ENCODE peak calls at places on chromosomes 4 and X, in six cellular contexts. M is endothelial cell of umbilical vein, N is neural progenitor cell, B is GM12878, X is mammary epithelial cell, Z is PC-3. R is an unnamed sample. For H3K79me2, the result is how much of the 10 kb centered on the place peaks cover.

GRCh38 chrX:39645059-39645895 is 452.5 kb downstream of the BCOR start:
- DNase-seq in B (no peak), X (peak), M (peak), N (peak), Z (peak), R (peak)

GRCh38 chr4:92104506-92104905 is 199.3 kb upstream of the GRID2 start:
- DNase-seq in B (no peak), Z (no peak), N (no peak), M (no peak), X (no peak), R (no peak)

GRCh38 chr4:48692897-48693296 is 87.2 kb downstream of the FRYL start:
- DNase-seq in N (no peak), B (no peak), Z (no peak), X (no peak), M (no peak), R (no peak)

GRCh38 chr4:140996757-140997156 is 136.5 kb downstream of the RNF150 start:
- DNase-seq in M (no peak), X (no peak), Z (no peak), N (no peak), B (no peak), R (no peak)

GRCh38 chr4:5970381-5971076 is 47.7 kb downstream of the C4orf50 start:
- DNase-seq in B (no peak), N (no peak), Z (no peak), M (no peak), X (no peak), R (no peak)

GRCh38 chr4:150080335-150080734 is 2.1 kb downstream of the DCLK2 start:
- DNase-seq in N (no peak), X (no peak), Z (no peak), M (no peak), B (no peak), R (no peak)

GRCh38 chr4:39699676-39700409 is 1.9 kb downstream of the UBE2K start:
- DNase-seq in X (peak), N (no peak), M (peak), B (no peak), Z (peak), R (no peak)

GRCh38 chr4:127540497-127541026 is 92.2 kb upstream of the INTU start:
- DNase-seq in M (no peak), N (no peak), Z (no peak), B (no peak), X (no peak), R (no peak)

GRCh38 chr4:110484767-110485166 is 8.8 kb downstream of the ENPEP start:
- DNase-seq in M (peak), X (peak), B (no peak), N (no peak), Z (peak), R (peak)

GRCh38 chr4:53931423-53932060 is 132.9 kb downstream of the CHIC2 start:
- DNase-seq in N (no peak), Z (no peak), B (no peak), X (no peak), M (no peak), R (no peak)

GRCh38 chr4:106325800-106326199 is 9.4 kb downstream of the AIMP1 start:
- DNase-seq in X (peak), N (no peak), M (no peak), B (no peak), Z (no peak), R (no peak)

GRCh38 chr4:130573742-130574141 is 1477.8 kb downstream of the C4orf33 start:
- DNase-seq in N (no peak), M (no peak), Z (no peak), X (no peak), B (no peak), R (no peak)

GRCh38 chr4:89797117-89797516 is 39.8 kb downstream of the SNCA start:
- DNase-seq in B (no peak), X (peak), N (no peak), Z (peak), M (peak), R (no peak)

GRCh38 chr4:118817178-118817930 is 18.6 kb downstream of the SEC24D start:
- DNase-seq in X (no peak), M (no peak), N (no peak), B (no peak), Z (no peak), R (no peak)

GRCh38 chrX:43707812-43708548 is 51.9 kb downstream of the MAOA start:
- DNase-seq in X (no peak), Z (peak), N (no peak), B (no peak), M (peak), R (peak)

GRCh38 chr4:7282094-7282370 is 89.7 kb downstream of the SORCS2 start:
- DNase-seq in M (no peak), X (peak), Z (no peak), N (no peak), B (no peak), R (no peak)

GRCh38 chr4:144350706-144351105 is 210.2 kb upstream of the GYPA start:
- DNase-seq in B (no peak), M (peak), X (peak), Z (peak), N (no peak), R (no peak)

GRCh38 chr4:153974452-153974851 is 185.6 kb upstream of the SFRP2 start:
- DNase-seq in Z (no peak), X (no peak), B (no peak), M (no peak), N (no peak), R (no peak)
- H3K79me2 ChIP-seq in Z (under half), X (under half), B (under half), M (under half), N (under half), R (under half)

GRCh38 chr4:71486550-71487323 is 147.9 kb downstream of the SLC4A4 start:
- DNase-seq in X (no peak), M (no peak), B (no peak), N (no peak), Z (no peak), R (no peak)

GRCh38 chr4:71487324-71487677 is 148.5 kb downstream of the SLC4A4 start:
- DNase-seq in N (peak), M (no peak), Z (no peak), X (no peak), B (no peak), R (peak)
- H3K27ac ChIP-seq in N (no peak), M (no peak), Z (no peak), X (no peak), B (no peak), R (no peak)

GRCh38 chr4:168831585-168831918 is 178.5 kb downstream of the CBR4 start:
- DNase-seq in X (no peak), B (no peak), N (no peak), M (no peak), Z (no peak), R (no peak)
- TF ChIP-seq EZH2 in X (no peak), B (no peak), N (no peak), M (no peak), Z (no peak), R (no peak)

GRCh38 chr4:183175631-183176232 is 76.7 kb downstream of the WWC2 start:
- DNase-seq in N (no peak), X (no peak), Z (peak), B (no peak), M (peak), R (no peak)

GRCh38 chr4:183172881-183173280 is 73.8 kb downstream of the WWC2 start:
- DNase-seq in N (no peak), X (no peak), B (no peak), Z (no peak), M (no peak), R (no peak)

GRCh38 chr4:183171484-183172267 is 72.6 kb downstream of the WWC2 start:
- DNase-seq in Z (peak), N (no peak), X (no peak), B (no peak), M (peak), R (no peak)

GRCh38 chr4:183170894-183171293 is 71.8 kb downstream of the WWC2 start:
- DNase-seq in X (no peak), B (no peak), Z (no peak), M (no peak), N (no peak), R (no peak)

GRCh38 chr4:183173580-183174526 is 74.8 kb downstream of the WWC2 start:
- DNase-seq in M (peak), X (no peak), B (no peak), Z (no peak), N (peak), R (no peak)
- H3K79me2 ChIP-seq in M (half or more), X (half or more), B (under half), Z (half or more), N (half or more), R (half or more)

GRCh38 chrX:13900351-13900750 is 83.5 kb upstream of the GPM6B start:
- DNase-seq in N (no peak), M (no peak), B (no peak), Z (no peak), X (no peak), R (no peak)

GRCh38 chrX:13898084-13898483 is 81.2 kb upstream of the GPM6B start:
- DNase-seq in X (peak), M (no peak), B (peak), N (peak), Z (peak), R (no peak)

GRCh38 chrX:13897571-13897970 is 80.7 kb upstream of the GPM6B start:
- DNase-seq in B (no peak), M (no peak), X (no peak), N (no peak), Z (no peak), R (no peak)

GRCh38 chrX:13899607-13900006 is 82.7 kb upstream of the GPM6B start:
- DNase-seq in B (no peak), X (peak), N (no peak), M (peak), Z (peak), R (peak)

GRCh38 chrX:13898603-13899002 is 81.7 kb upstream of the GPM6B start:
- DNase-seq in X (peak), M (no peak), B (no peak), N (no peak), Z (peak), R (no peak)
- H3K27ac ChIP-seq in X (peak), M (no peak), B (no peak), N (no peak), Z (peak), R (no peak)

GRCh38 chr4:41746440-41747229 is 1.9 kb downstream of the PHOX2B start:
- DNase-seq in N (peak), X (no peak), Z (no peak), B (no peak), M (no peak), R (no peak)
- TF ChIP-seq EZH2 in N (peak), X (peak), Z (no peak), B (no peak), M (peak), R (peak)

DNA sequence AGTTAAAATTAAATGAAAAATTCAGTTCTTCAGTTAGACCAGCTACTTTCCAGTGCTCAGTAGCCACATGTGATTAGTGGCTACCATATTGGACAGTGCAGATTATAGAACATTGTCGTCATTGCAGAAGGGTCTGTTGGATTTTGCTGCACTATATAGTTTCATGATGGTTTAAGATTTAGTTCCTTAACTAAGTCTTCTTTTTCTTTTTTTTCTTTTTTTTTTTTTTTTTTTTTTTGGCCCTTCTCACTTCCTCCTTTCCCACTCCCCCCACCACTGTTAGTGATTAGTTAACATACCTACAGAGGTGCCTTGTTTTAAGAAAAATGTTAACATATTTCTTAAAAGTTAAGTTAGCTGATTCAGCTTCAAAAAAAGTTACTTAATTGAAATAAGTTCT is 9.0 kb downstream of the RAB9A start:
- DNase-seq in N (no peak), Z (no peak), M (no peak), B (no peak), X (no peak), R (no peak)
- H3K79me2 ChIP-seq in N (half or more), Z (half or more), M (half or more), B (half or more), X (half or more), R (half or more)

GRCh38 chrX:123975180-123975579 is 13.7 kb downstream of the STAG2 start:
- DNase-seq in B (no peak), X (peak), M (peak), N (no peak), Z (peak), R (no peak)
- H3K27ac ChIP-seq in B (no peak), X (no peak), M (peak), N (no peak), Z (peak), R (no peak)

GRCh38 chr4:74794341-74794801 is at the start of gene BTC:
- DNase-seq in M (no peak), B (no peak), N (peak), Z (peak), X (peak), R (peak)
- TF ChIP-seq EZH2 in M (no peak), B (no peak), N (no peak), Z (no peak), X (no peak), R (no peak)

GRCh38 chr4:1294424-1294823 is 4.7 kb downstream of the MAEA start:
- DNase-seq in B (no peak), N (no peak), X (no peak), Z (no peak), M (no peak), R (no peak)

GRCh38 chr4:1296324-1297022 is 6.8 kb downstream of the MAEA start:
- DNase-seq in N (no peak), M (no peak), X (peak), B (no peak), Z (no peak), R (no peak)

GRCh38 chr4:1294891-1295290 is 5.2 kb downstream of the MAEA start:
- DNase-seq in M (no peak), Z (no peak), B (no peak), X (no peak), N (no peak), R (no peak)

GRCh38 chr4:1297023-1297395 is 7.3 kb downstream of the MAEA start:
- DNase-seq in N (no peak), M (no peak), X (no peak), Z (no peak), B (no peak), R (no peak)

DNA sequence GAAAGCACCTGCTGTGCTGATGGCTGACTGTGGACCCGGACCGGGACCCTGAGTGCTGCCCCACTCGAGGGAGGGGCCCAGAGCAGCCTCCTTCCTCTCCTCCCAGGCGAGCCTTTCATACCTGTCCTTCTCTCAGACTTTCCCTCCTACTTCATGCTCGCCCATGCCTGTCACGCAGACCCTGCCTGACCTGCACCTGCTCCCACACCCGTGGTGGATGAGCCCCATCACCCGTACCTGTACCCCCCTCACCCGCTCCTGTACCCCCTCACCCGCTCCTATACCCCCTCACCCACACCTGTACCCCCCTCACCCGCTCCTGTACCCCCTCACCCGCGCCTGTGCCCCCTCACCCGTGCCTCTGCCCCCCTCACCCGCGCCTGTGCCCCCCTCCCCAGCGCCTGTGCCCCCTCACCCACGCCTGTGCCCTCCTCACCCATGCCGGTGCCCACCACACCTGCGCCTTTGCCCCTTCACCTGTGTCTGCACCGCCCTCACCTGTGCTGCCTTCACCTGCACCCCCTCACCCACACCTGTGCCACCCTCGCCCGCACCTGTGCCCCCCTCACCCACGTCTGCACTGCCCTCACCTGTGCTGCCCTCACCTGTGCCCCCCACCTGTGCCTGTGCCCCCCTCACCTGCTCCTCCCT is 5.8 kb downstream of the MAEA start:
- DNase-seq in N (no peak), B (no peak), Z (no peak), M (no peak), X (no peak), R (no peak)
- H3K79me2 ChIP-seq in N (half or more), B (half or more), Z (half or more), M (half or more), X (half or more), R (half or more)